ENCODE peak calls at places on chromosomes 16 and 17, in nine cellular contexts. L, Y, G, W, J, B, S, T and X are unnamed samples.

GRCh38 chr17:50211249-50212120 is 10.1 kb upstream of the COL1A1 start:
- ATAC-seq in J (no peak), S (peak), Y (no peak), T (no peak), W (no peak), G (peak), L (no peak), B (no peak), X (no peak)

GRCh38 chr17:48301002-48301401 is 129.0 kb downstream of the SKAP1 start:
- ATAC-seq in J (no peak), B (no peak), T (no peak), L (no peak), G (no peak), S (no peak), Y (no peak), W (no peak), X (no peak)

GRCh38 chr17:37089998-37090397 is 141.2 kb downstream of the AATF start:
- ATAC-seq in B (peak), S (peak), Y (no peak), T (peak), L (peak), G (peak), J (peak), W (no peak), X (no peak)

GRCh38 chr16:28846080-28846932 is at the start of gene TUFM:
- ATAC-seq in B (peak), S (peak), G (peak), J (peak), T (peak), W (peak), L (peak), Y (peak), X (peak)

GRCh38 chr16:29321000-29321393 is 85.5 kb downstream of the NPIPB11 start:
- ATAC-seq in J (no peak), B (no peak), T (no peak), S (no peak), W (no peak), L (no peak), Y (no peak), G (no peak), X (no peak)

GRCh38 chr17:6393368-6393952 is 41.5 kb downstream of the AIPL1 start:
- ATAC-seq in B (no peak), G (no peak), W (no peak), S (peak), J (no peak), T (no peak), L (no peak), Y (no peak), X (no peak)

GRCh38 chr17:74233937-74234336 is 20.6 kb downstream of the TTYH2 start:
- ATAC-seq in T (no peak), L (peak), W (no peak), G (peak), J (no peak), S (no peak), Y (no peak), B (no peak), X (no peak)

GRCh38 chr17:76151896-76152454 is 10.9 kb upstream of the FOXJ1 start:
- ATAC-seq in G (no peak), W (no peak), B (no peak), L (no peak), S (no peak), Y (no peak), J (no peak), T (no peak), X (no peak)

GRCh38 chr17:17792143-17792550 is 44.6 kb downstream of the SREBF1 start:
- ATAC-seq in W (no peak), T (no peak), J (no peak), B (peak), L (no peak), S (no peak), G (no peak), Y (no peak), X (peak)

GRCh38 chr17:8693328-8693727 is 51.3 kb downstream of the CCDC42 start:
- ATAC-seq in L (no peak), G (no peak), B (no peak), Y (no peak), S (no peak), T (no peak), W (no peak), J (no peak), X (no peak)

GRCh38 chr17:13182450-13182849 is 164.6 kb upstream of the ELAC2 start:
- ATAC-seq in S (no peak), L (no peak), G (peak), Y (no peak), J (no peak), W (no peak), T (no peak), B (no peak), X (no peak)

GRCh38 chr16:4667203-4667983 is 26.0 kb upstream of the NUDT16L1 start:
- ATAC-seq in T (no peak), W (no peak), Y (no peak), S (no peak), G (peak), J (no peak), B (no peak), L (no peak), X (no peak)